ENCODE peak calls at places on chromosomes 6 and 20, in seven cellular contexts. A is IMR-90, X is mesendoderm, L is mesenchymal stem cell, Z is H9, I is H1, N is trophoblast cell. T is an unnamed sample.

GRCh38 chr20:17641993-17642392 is 40.0 kb downstream of the RRBP1 start:
- DNase-seq in A (no peak), X (no peak), L (no peak), Z (no peak), I (no peak), N (no peak), T (no peak)

GRCh38 chr20:57263127-57263609 is 3.3 kb downstream of the BMP7 start:
- DNase-seq in A (no peak), X (no peak), L (no peak), Z (no peak), I (no peak), N (no peak), T (no peak)

GRCh38 chr20:50987493-50988210 is 29.0 kb downstream of the MOCS3 start:
- DNase-seq in A (peak; percentile 90), X (peak; percentile 88), L (peak; percentile 89), Z (peak; percentile 81), I (no peak), N (peak; percentile 94), T (peak; percentile 88)

GRCh38 chr6:37820713-37821069 is 1.2 kb downstream of the ZFAND3 start:
- DNase-seq in A (no peak), X (peak; percentile 16), L (peak; percentile 30), Z (no peak), I (no peak), N (peak; percentile 39), T (no peak)

GRCh38 chr6:3471711-3472110 is 14.9 kb upstream of the SLC22A23 start:
- DNase-seq in A (peak; percentile 28), X (peak; percentile 82), L (no peak), Z (no peak), I (no peak), N (no peak), T (no peak)

GRCh38 chr6:19771753-19772336 is 65.3 kb upstream of the ID4 start:
- DNase-seq in A (peak; percentile 64), X (no peak), L (no peak), Z (no peak), I (no peak), N (peak; percentile 53), T (no peak)

GRCh38 chr6:157116420-157116819 is 206.9 kb downstream of the TMEM242 start:
- DNase-seq in A (no peak), X (peak; percentile 54), L (no peak), Z (no peak), I (no peak), N (peak; percentile 6), T (no peak)

GRCh38 chr20:4401601-4402000 is 320.1 kb upstream of the PRND start:
- DNase-seq in A (peak; percentile 68), X (peak; percentile 2), L (no peak), Z (no peak), I (no peak), N (no peak), T (no peak)

GRCh38 chr20:44166008-44166407 is 21.0 kb downstream of the JPH2 start:
- DNase-seq in A (peak; percentile 36), X (no peak), L (peak; percentile 75), Z (no peak), I (no peak), N (no peak), T (no peak)

GRCh38 chr20:35564905-35565304 is 23.0 kb downstream of the ERGIC3 start:
- DNase-seq in A (no peak), X (no peak), L (no peak), Z (no peak), I (no peak), N (no peak), T (no peak)

GRCh38 chr6:70310063-70310694 is 7.3 kb upstream of the COL9A1 start:
- DNase-seq in A (peak; percentile 53), X (peak; percentile 51), L (peak; percentile 42), Z (no peak), I (no peak), N (peak; percentile 75), T (peak; percentile 31)

GRCh38 chr20:58839991-58840747 is 10.5 kb downstream of the GNAS-AS1 start:
- DNase-seq in A (no peak), X (peak; percentile 36), L (no peak), Z (no peak), I (no peak), N (no peak), T (no peak)

GRCh38 chr20:63095718-63096654 is 89.2 kb upstream of the BHLHE23 start:
- DNase-seq in A (no peak), X (no peak), L (no peak), Z (peak; percentile 25), I (no peak), N (no peak), T (no peak)
- H3K18ac ChIP-seq in A (no peak overlapping the region), X (no peak overlapping the region), L (no peak overlapping the region), Z (no peak overlapping the region), I (no peak overlapping the region), N (no peak overlapping the region), T (no peak overlapping the region)

GRCh38 chr6:167469655-167470054 is 144.8 kb downstream of the TTLL2 start:
- DNase-seq in A (no peak), X (no peak), L (no peak), Z (no peak), I (no peak), N (no peak), T (no peak)

GRCh38 chr6:167472876-167473275 is 148.0 kb downstream of the TTLL2 start:
- DNase-seq in A (no peak), X (no peak), L (no peak), Z (no peak), I (no peak), N (no peak), T (no peak)

GRCh38 chr6:167470836-167471547 is 146.1 kb downstream of the TTLL2 start:
- DNase-seq in A (no peak), X (no peak), L (no peak), Z (no peak), I (no peak), N (no peak), T (no peak)

GRCh38 chr6:167470101-167470835 is 145.4 kb downstream of the TTLL2 start:
- DNase-seq in A (no peak), X (no peak), L (no peak), Z (no peak), I (no peak), N (no peak), T (no peak)

DNA sequence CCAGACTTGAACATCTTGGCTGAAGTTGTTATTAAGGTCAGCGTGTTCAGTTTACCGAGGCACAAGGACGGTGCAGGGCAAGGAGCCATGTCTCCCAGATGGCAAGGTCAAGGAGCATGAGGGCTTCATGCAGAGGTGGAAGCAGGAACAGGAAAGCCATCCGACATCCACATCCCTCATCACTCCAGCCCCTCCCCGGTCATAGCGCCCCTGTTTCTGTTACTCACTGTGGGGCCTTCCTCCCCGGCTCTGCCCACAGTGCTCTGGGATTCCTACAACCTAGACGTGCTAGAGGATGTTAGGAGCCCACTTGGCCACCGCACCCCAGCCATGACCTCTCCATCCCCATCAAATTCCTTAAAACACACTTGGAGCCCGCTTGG is 146.7 kb downstream of the TTLL2 start:
- DNase-seq in A (no peak), X (no peak), L (no peak), Z (no peak), I (no peak), N (no peak), T (no peak)
- H3K18ac ChIP-seq in A (no peak overlapping the region), X (no peak overlapping the region), L (no peak overlapping the region), Z (no peak overlapping the region), I (no peak overlapping the region), N (no peak overlapping the region), T (no peak overlapping the region)

GRCh38 chr6:74130641-74131040 is 434.6 kb downstream of the CD109 start:
- DNase-seq in A (no peak), X (no peak), L (no peak), Z (no peak), I (no peak), N (no peak), T (no peak)
- H3K18ac ChIP-seq in A (no peak overlapping the region), X (no peak overlapping the region), L (no peak overlapping the region), Z (no peak overlapping the region), I (no peak overlapping the region), N (no peak overlapping the region), T (no peak overlapping the region)

GRCh38 chr6:136517002-136517401 is 33.2 kb downstream of the MAP7 start:
- DNase-seq in A (no peak), X (no peak), L (no peak), Z (no peak), I (no peak), N (no peak), T (no peak)

GRCh38 chr6:136521430-136521829 is 28.8 kb downstream of the MAP7 start:
- DNase-seq in A (no peak), X (no peak), L (no peak), Z (no peak), I (no peak), N (no peak), T (no peak)

GRCh38 chr6:136520520-136520919 is 29.7 kb downstream of the MAP7 start:
- DNase-seq in A (no peak), X (no peak), L (no peak), Z (no peak), I (no peak), N (no peak), T (no peak)

GRCh38 chr6:136521891-136522290 is 28.3 kb downstream of the MAP7 start:
- DNase-seq in A (no peak), X (no peak), L (no peak), Z (no peak), I (no peak), N (no peak), T (no peak)

DNA sequence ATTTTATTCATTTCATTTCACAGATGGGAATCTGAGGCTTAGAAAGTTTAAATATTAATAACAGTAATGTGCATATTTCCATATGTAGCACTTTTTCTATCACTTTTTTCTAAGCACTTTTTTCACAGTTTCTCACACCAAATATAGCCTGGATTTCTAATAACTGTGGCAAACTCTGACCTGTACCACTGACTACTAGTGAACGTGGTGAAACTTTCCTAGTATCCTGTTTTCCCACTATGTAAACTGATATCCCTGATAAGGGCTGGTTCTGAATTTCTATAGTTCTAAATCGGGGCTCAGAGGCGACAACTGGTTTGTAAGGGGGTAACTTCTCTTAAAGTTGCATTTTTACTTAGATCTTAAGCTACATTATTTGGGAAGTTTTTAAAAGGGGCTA is 32.6 kb downstream of the MAP7 start:
- DNase-seq in A (no peak), X (no peak), L (no peak), Z (no peak), I (no peak), N (no peak), T (no peak)
- H3K18ac ChIP-seq in A (no peak overlapping the region), X (no peak overlapping the region), L (no peak overlapping the region), Z (no peak overlapping the region), I (no peak overlapping the region), N (no peak overlapping the region), T (no peak overlapping the region)

DNA sequence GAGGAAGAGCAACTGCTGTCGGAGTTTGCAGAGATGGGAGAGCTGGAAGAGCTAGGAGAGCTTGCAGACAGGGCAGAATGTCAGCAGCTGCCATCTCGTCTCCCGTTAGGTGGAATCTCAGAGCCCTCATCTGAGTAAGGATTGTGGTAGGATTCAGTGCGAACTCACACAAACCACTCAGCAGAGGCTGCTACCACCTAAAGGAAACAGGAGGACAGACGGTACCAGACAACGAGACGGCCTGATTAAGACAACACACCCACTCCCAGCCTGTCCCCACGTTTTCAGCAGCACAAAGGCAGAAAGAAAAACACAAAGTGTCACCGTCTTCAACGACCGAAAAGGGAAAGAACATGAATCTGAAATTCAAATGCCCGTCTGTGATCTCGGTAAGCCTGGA is 4.1 kb downstream of the LEMD2 start:
- DNase-seq in A (no peak), X (no peak), L (no peak), Z (no peak), I (no peak), N (no peak), T (no peak)
- H3K18ac ChIP-seq in A (no peak overlapping the region), X (no peak overlapping the region), L (no peak overlapping the region), Z (no peak overlapping the region), I (no peak overlapping the region), N (no peak overlapping the region), T (no peak overlapping the region)

GRCh38 chr20:32139947-32140346 is 30.4 kb downstream of the TM9SF4 start:
- DNase-seq in A (no peak), X (no peak), L (no peak), Z (no peak), I (no peak), N (no peak), T (no peak)
- H3K18ac ChIP-seq in A (no peak overlapping the region), X (no peak overlapping the region), L (no peak overlapping the region), Z (no peak overlapping the region), I (no peak overlapping the region), N (no peak overlapping the region), T (no peak overlapping the region)